ENCODE peak calls at places on chromosome 15, in nine cellular contexts. V is RWPE1; Y is germinal center; R is astrocyte of the spinal cord; D is kidney glomerular epithelial cell; P is ecto neural progenitor cell; Z is NT2/D1; O is GM18507; Q is activated CD4-positive, alpha-beta T cell treated with anti-CD3 and anti-CD28 coated beads, Interleukin-2, amount 50 U/mL, for 4 hours. T is an unnamed sample.

GRCh38 chr15:88430051-88430450 is 37.1 kb downstream of the MRPL46 start:
- DNase-seq in V (no peak), Y (no peak), R (no peak), D (no peak), P (no peak), Z (no peak), O (no peak), Q (no peak), T (no peak)

GRCh38 chr15:71841563-71841962 is 31.2 kb downstream of the NR2E3 start:
- DNase-seq in V (no peak), Y (no peak), R (no peak), D (no peak), P (no peak), Z (no peak), O (no peak), Q (no peak), T (no peak)

GRCh38 chr15:59516655-59517461 is 78.9 kb downstream of the FAM81A start:
- DNase-seq in V (no peak), Y (peak), R (no peak), D (no peak), P (no peak), Z (no peak), O (no peak), Q (no peak), T (no peak)

GRCh38 chr15:86877171-86877631 is 797.5 kb downstream of the AGBL1 start:
- DNase-seq in V (no peak), Y (no peak), R (no peak), D (no peak), P (no peak), Z (no peak), O (no peak), Q (no peak), T (peak)

GRCh38 chr15:96086164-96086563 is 244.3 kb upstream of the NR2F2 start:
- DNase-seq in V (no peak), Y (no peak), R (no peak), D (no peak), P (no peak), Z (no peak), O (no peak), Q (no peak), T (no peak)

GRCh38 chr15:38695249-38696119 is 130.9 kb upstream of the RASGRP1 start:
- DNase-seq in V (no peak), Y (no peak), R (no peak), D (no peak), P (no peak), Z (no peak), O (no peak), Q (no peak), T (no peak)

GRCh38 chr15:66646308-66646707 is 55.7 kb upstream of the SMAD6 start:
- DNase-seq in V (no peak), Y (no peak), R (no peak), D (no peak), P (no peak), Z (no peak), O (no peak), Q (no peak), T (no peak)

GRCh38 chr15:74202461-74203401 is at the start of gene STRA6:
- DNase-seq in V (no peak), Y (no peak), R (peak), D (no peak), P (peak), Z (peak), O (no peak), Q (no peak), T (peak)

GRCh38 chr15:68617001-68617400 is 38.2 kb downstream of the CORO2B start:
- DNase-seq in V (no peak), Y (no peak), R (no peak), D (no peak), P (no peak), Z (no peak), O (no peak), Q (no peak), T (no peak)

GRCh38 chr15:62348119-62348518 is 183.0 kb upstream of the C2CD4B start:
- DNase-seq in V (no peak), Y (no peak), R (no peak), D (no peak), P (no peak), Z (no peak), O (no peak), Q (no peak), T (no peak)

GRCh38 chr15:63449711-63450110 is 54.7 kb upstream of the USP3 start:
- DNase-seq in V (peak), Y (no peak), R (no peak), D (no peak), P (no peak), Z (no peak), O (no peak), Q (no peak), T (peak)

GRCh38 chr15:72785452-72786243 is 2.1 kb upstream of the ADPGK start:
- DNase-seq in V (no peak), Y (no peak), R (peak), D (no peak), P (no peak), Z (no peak), O (no peak), Q (peak), T (no peak)

GRCh38 chr15:38941399-38941953 is 376.9 kb upstream of the RASGRP1 start:
- DNase-seq in V (no peak), Y (no peak), R (peak), D (peak), P (no peak), Z (no peak), O (no peak), Q (no peak), T (no peak)

GRCh38 chr15:69280783-69281182 is 17.9 kb upstream of the PAQR5 start:
- DNase-seq in V (no peak), Y (no peak), R (no peak), D (no peak), P (no peak), Z (no peak), O (no peak), Q (no peak), T (no peak)

GRCh38 chr15:82158811-82159210 is 103.7 kb downstream of the EFL1 start:
- DNase-seq in V (no peak), Y (no peak), R (no peak), D (no peak), P (no peak), Z (no peak), O (no peak), Q (no peak), T (no peak)

GRCh38 chr15:78206326-78207109 is 27.8 kb downstream of the ACSBG1 start:
- DNase-seq in V (no peak), Y (no peak), R (no peak), D (no peak), P (peak), Z (peak), O (no peak), Q (no peak), T (no peak)